ENCODE peak calls at places on chromosomes 3 and 15, in six cellular contexts. R, A, Q, B, D and E are unnamed samples.

GRCh38 chr3:13966302-13966701 is 86.4 kb upstream of the WNT7A start:
- DNase-seq in R (no peak), A (peak), Q (no peak), B (no peak), D (no peak), E (no peak)

GRCh38 chr3:58130591-58130990 is 80.2 kb downstream of the DNASE1L3 start:
- DNase-seq in R (no peak), A (no peak), Q (no peak), B (no peak), D (no peak), E (no peak)

GRCh38 chr3:27802849-27803248 is 80.7 kb upstream of the EOMES start:
- DNase-seq in R (no peak), A (no peak), Q (no peak), B (no peak), D (no peak), E (no peak)

GRCh38 chr3:106421928-106422327 is 553.1 kb upstream of the CBLB start:
- DNase-seq in R (no peak), A (no peak), Q (no peak), B (no peak), D (no peak), E (no peak)

GRCh38 chr3:335250-335649 is 138.7 kb downstream of the CHL1 start:
- DNase-seq in R (no peak), A (no peak), Q (no peak), B (no peak), D (no peak), E (no peak)

GRCh38 chr15:46091860-46092450 is 457.1 kb downstream of the SQOR start:
- DNase-seq in R (no peak), A (no peak), Q (no peak), B (no peak), D (no peak), E (peak)

GRCh38 chr3:24499991-24500390 is 5.3 kb upstream of the THRB start:
- DNase-seq in R (no peak), A (no peak), Q (no peak), B (no peak), D (no peak), E (no peak)

GRCh38 chr3:138442433-138442832 is 8.0 kb downstream of the ESYT3 start:
- DNase-seq in R (no peak), A (no peak), Q (no peak), B (no peak), D (no peak), E (no peak)

GRCh38 chr15:98580577-98580976 is 67.8 kb upstream of the IGF1R start:
- DNase-seq in R (no peak), A (no peak), Q (no peak), B (no peak), D (no peak), E (no peak)

GRCh38 chr3:150106752-150107428 is 136.2 kb upstream of the PFN2 start:
- DNase-seq in R (no peak), A (no peak), Q (no peak), B (no peak), D (no peak), E (no peak)

GRCh38 chr15:98776607-98777281 is 128.4 kb downstream of the IGF1R start:
- DNase-seq in R (peak), A (peak), Q (no peak), B (peak), D (peak), E (peak)

GRCh38 chr3:166052440-166052839 is 215.2 kb upstream of the BCHE start:
- DNase-seq in R (no peak), A (no peak), Q (no peak), B (no peak), D (no peak), E (no peak)

GRCh38 chr3:42025388-42026138 is 63.7 kb upstream of the ULK4 start:
- DNase-seq in R (peak), A (peak), Q (peak), B (peak), D (peak), E (peak)

GRCh38 chr3:55474213-55474632 is 12.9 kb downstream of the WNT5A start:
- DNase-seq in R (no peak), A (no peak), Q (no peak), B (no peak), D (no peak), E (no peak)

GRCh38 chr3:170301404-170301803 is 56.1 kb upstream of the SKIL start:
- DNase-seq in R (no peak), A (peak), Q (no peak), B (no peak), D (no peak), E (no peak)

GRCh38 chr3:81442758-81443456 is 318.5 kb downstream of the GBE1 start:
- DNase-seq in R (no peak), A (no peak), Q (no peak), B (no peak), D (no peak), E (no peak)

GRCh38 chr3:13139471-13140065 is 66.3 kb upstream of the IQSEC1 start:
- DNase-seq in R (no peak), A (no peak), Q (peak), B (no peak), D (no peak), E (no peak)

GRCh38 chr3:94654096-94654495 is 591.2 kb downstream of the NSUN3 start:
- DNase-seq in R (no peak), A (no peak), Q (peak), B (no peak), D (no peak), E (no peak)

GRCh38 chr15:67548862-67549651 is 6.6 kb downstream of the MAP2K5 start:
- DNase-seq in R (peak), A (no peak), Q (no peak), B (no peak), D (peak), E (no peak)

GRCh38 chr15:31299588-31300207 is 26.9 kb upstream of the KLF13 start:
- DNase-seq in R (no peak), A (no peak), Q (no peak), B (peak), D (peak), E (no peak)

GRCh38 chr15:22989576-22990477 is 9.7 kb upstream of the CYFIP1 start:
- DNase-seq in R (no peak), A (peak), Q (no peak), B (no peak), D (no peak), E (no peak)

GRCh38 chr3:58723197-58723596 is 56.6 kb upstream of the FAM3D start:
- DNase-seq in R (no peak), A (no peak), Q (no peak), B (no peak), D (no peak), E (no peak)

GRCh38 chr15:82999905-83000671 is 11.4 kb downstream of the C15orf40 start:
- DNase-seq in R (no peak), A (peak), Q (no peak), B (no peak), D (no peak), E (peak)

GRCh38 chr15:80915462-80915861 is 74.2 kb downstream of the MESD start:
- DNase-seq in R (no peak), A (no peak), Q (no peak), B (no peak), D (no peak), E (no peak)

GRCh38 chr3:108477511-108478147 is 32.8 kb downstream of the MYH15 start:
- DNase-seq in R (no peak), A (peak), Q (no peak), B (no peak), D (peak), E (peak)

GRCh38 chr3:23096041-23096440 is 107.1 kb upstream of the UBE2E2 start:
- DNase-seq in R (no peak), A (no peak), Q (no peak), B (no peak), D (no peak), E (no peak)

GRCh38 chr3:140395134-140396075 is 282.5 kb upstream of the TRIM42 start:
- DNase-seq in R (no peak), A (no peak), Q (no peak), B (no peak), D (no peak), E (no peak)

GRCh38 chr3:99931059-99931458 is 113.4 kb downstream of the CMSS1 start:
- DNase-seq in R (no peak), A (no peak), Q (no peak), B (no peak), D (no peak), E (no peak)

GRCh38 chr3:21392521-21392920 is 358.5 kb downstream of the ZNF385D start:
- DNase-seq in R (no peak), A (no peak), Q (no peak), B (no peak), D (no peak), E (no peak)

GRCh38 chr3:64489361-64490044 is 198.3 kb downstream of the ADAMTS9 start:
- DNase-seq in R (no peak), A (peak), Q (no peak), B (peak), D (no peak), E (no peak)

GRCh38 chr3:111904376-111905241 is 45.5 kb downstream of the PHLDB2 start:
- DNase-seq in R (no peak), A (peak), Q (no peak), B (no peak), D (no peak), E (no peak)

DNA sequence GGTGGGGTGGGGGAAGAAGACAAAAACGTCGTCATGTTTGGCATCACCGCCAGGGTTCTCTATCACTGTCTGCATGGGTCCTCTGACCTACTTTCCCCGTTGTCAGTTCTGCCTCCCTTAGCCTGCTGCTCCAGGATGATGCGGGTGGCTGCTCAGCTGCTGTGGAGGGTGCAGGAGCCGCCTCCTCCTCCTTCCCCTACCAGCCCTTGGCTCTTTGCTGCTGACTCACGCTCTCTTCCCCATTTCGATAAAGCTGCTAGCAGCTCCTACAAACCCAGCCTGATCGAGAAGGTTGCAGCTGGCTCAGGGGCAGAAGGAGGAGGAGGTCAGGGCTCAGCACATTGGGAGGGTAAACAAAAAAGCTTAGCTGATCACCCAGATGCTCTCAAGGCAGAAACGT is 49.5 kb upstream of the SEC13 start:
- DNase-seq in R (no peak), A (no peak), Q (no peak), B (no peak), D (no peak), E (no peak)
- TF ChIP-seq CTCF in R (no peak), A (no peak), Q (no peak), B (no peak), D (no peak), E (no peak)

GRCh38 chr3:45110185-45110833 is 35.9 kb downstream of the CDCP1 start:
- DNase-seq in R (no peak), A (no peak), Q (no peak), B (no peak), D (no peak), E (peak)
- H3K4me3 ChIP-seq in R (no peak), A (no peak), Q (no peak), B (no peak), D (no peak), E (no peak)

GRCh38 chr15:74937602-74938371 is at the start of gene COX5A:
- DNase-seq in R (peak), A (peak), Q (peak), B (peak), D (peak), E (peak)
- TF ChIP-seq CTCF in R (peak), A (no peak), Q (no peak), B (no peak), D (no peak), E (no peak)

GRCh38 chr15:55407631-55407948 is 569 bp downstream of the CCPG1 start:
- DNase-seq in R (no peak), A (no peak), Q (no peak), B (no peak), D (no peak), E (no peak)

GRCh38 chr15:55402707-55403106 is 5.5 kb downstream of the CCPG1 start:
- DNase-seq in R (no peak), A (no peak), Q (no peak), B (no peak), D (no peak), E (peak)

GRCh38 chr15:55401786-55402246 is 6.3 kb downstream of the CCPG1 start:
- DNase-seq in R (no peak), A (no peak), Q (no peak), B (no peak), D (no peak), E (no peak)

GRCh38 chr15:55407949-55408766 is at the start of the genes CCPG1 and PIERCE2:
- DNase-seq in R (peak), A (peak), Q (peak), B (peak), D (peak), E (peak)

DNA sequence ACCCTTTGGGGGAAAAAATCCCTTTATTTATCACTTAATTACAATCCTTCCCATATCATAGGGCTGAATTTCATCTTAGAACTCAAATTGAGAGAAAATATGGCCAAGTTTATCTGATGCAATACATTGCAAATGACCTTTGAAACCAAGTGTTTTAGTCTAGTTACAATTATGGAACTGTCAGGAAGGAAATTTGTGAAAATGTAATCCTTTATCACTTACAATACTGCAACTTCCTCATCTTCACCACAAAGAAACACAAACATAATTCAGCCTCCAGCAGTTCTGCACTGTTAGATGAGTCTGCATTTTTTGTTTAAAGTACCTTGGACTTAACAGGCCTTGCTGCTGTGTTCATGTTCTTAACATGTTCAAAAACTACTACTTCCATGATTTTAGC is 4.6 kb downstream of the CCPG1 start:
- DNase-seq in R (no peak), A (no peak), Q (no peak), B (no peak), D (no peak), E (peak)
- H3K4me3 ChIP-seq in R (no peak), A (no peak), Q (no peak), B (no peak), D (no peak), E (no peak)

DNA sequence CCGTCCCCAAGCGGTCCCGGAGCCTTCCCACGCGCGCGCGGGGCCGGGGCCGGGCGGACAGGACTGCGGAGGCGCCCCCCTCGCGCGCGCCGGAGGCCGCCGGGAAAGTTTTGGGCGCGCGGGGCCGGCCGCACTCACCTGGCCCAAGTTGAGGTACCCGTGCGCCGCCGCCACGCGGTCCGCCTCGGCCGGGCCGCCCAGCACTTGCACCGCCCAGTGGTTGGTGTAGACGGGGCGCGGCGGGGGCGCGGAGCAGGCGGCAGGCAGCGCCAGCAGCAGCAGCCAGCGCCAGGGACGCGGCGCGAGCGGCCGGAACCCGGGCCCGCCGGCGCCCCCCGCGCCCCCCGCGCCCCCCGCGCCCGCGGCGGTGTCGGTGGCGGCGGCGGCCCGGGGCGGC is 273 bp downstream of the PCSK6 start:
- DNase-seq in R (peak), A (no peak), Q (no peak), B (no peak), D (peak), E (peak)
- TF ChIP-seq CTCF in R (no peak), A (no peak), Q (no peak), B (no peak), D (peak), E (no peak)

GRCh38 chr15:72700076-72700475 is 14.1 kb downstream of the BBS4 start:
- DNase-seq in R (no peak), A (no peak), Q (no peak), B (no peak), D (no peak), E (no peak)

DNA sequence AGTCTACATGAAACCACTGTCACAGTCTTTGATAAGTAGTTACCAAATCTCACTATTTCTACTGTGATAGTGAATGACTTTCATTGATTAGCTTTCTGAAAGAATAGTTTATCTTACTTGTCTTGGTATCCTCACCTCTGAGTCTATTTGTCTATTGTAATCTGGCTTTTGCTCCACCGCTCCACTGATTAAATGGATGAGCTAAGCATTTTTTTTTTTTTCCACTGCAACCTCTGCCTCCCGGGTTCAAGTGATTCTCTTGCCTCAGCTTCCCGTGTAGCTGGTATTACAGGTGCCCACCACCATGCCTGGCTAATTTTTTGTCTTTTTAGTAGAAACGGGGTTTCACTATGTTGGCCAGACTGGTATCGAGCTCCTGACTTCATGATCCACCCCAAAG is 12.9 kb downstream of the BBS4 start:
- DNase-seq in R (no peak), A (no peak), Q (no peak), B (no peak), D (no peak), E (no peak)
- H3K4me3 ChIP-seq in R (no peak), A (no peak), Q (no peak), B (no peak), D (no peak), E (no peak)

GRCh38 chr15:43509923-43510229 is 7.5 kb upstream of the MAP1A start:
- DNase-seq in R (no peak), A (no peak), Q (no peak), B (no peak), D (no peak), E (no peak)

GRCh38 chr15:43509002-43509922 is 8.1 kb upstream of the MAP1A start:
- DNase-seq in R (no peak), A (no peak), Q (no peak), B (no peak), D (peak), E (no peak)

GRCh38 chr15:43511012-43511885 is 6.2 kb upstream of the MAP1A start:
- DNase-seq in R (no peak), A (no peak), Q (no peak), B (no peak), D (no peak), E (no peak)

GRCh38 chr15:43508421-43508820 is 9.0 kb upstream of the MAP1A start:
- DNase-seq in R (no peak), A (no peak), Q (no peak), B (no peak), D (no peak), E (no peak)

DNA sequence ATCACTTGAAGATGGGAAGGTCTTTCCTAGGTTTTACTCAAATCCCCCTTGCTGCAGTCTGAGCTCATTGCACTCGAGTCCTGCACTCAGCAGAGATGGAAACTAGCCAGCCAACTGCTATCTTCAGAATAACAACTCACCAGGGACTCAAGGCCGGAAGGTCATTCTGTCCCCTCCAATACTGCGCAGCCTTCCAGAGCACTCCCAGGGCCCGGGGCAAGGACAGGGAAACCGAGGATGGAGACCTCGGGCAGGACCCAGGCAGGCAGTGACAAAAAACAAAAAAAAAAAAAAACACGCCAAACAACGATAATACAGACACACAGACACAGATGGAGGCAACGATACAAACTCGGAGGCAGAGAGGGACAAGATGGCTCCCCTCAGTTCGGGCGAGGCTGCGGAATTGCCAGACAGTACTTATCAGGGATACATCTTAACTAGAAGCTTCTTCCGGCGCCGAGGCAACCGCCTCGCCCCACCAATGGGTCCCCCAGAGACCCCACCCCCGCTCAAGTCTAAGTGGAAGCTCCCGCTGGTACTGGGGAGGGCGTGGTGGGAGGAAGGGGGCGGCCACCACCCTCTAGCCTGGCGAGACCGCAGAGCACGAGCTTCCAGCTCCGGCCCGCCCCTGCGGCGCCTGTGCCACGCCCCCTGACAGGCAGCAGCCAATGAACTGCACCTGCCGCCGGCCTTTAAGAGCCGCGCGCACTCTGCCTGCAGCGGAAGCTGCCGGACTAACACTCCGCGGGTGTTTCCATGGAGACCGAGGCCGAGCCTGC is 7.0 kb upstream of the MAP1A start:
- DNase-seq in R (peak), A (peak), Q (peak), B (peak), D (peak), E (peak)
- TF ChIP-seq CTCF in R (peak), A (peak), Q (peak), B (no peak), D (peak), E (peak)